ENCODE peak calls at places on chromosome 22, in four cellular contexts. Y is colonic mucosa, S is pancreas, O is heart right ventricle. L is an unnamed sample.
A peak's percentile ranks its signal among the peaks of the same experiment; 100 is the strongest.

GRCh38 chr22:27814993-27815392 is 13.4 kb upstream of the MN1 start:
- DNase-seq in Y (no peak), S (no peak), O (no peak), L (no peak)

GRCh38 chr22:24165673-24166072 is 15.6 kb upstream of the SUSD2 start:
- DNase-seq in Y (no peak), S (no peak), O (no peak), L (no peak)

GRCh38 chr22:49933236-49933921 is 14.9 kb downstream of the CRELD2 start:
- DNase-seq in Y (no peak), S (no peak), O (no peak), L (peak; percentile 88)

GRCh38 chr22:27438271-27438980 is 363.1 kb downstream of the MN1 start:
- DNase-seq in Y (peak; percentile 31), S (peak; percentile 64), O (no peak), L (no peak)

GRCh38 chr22:26436903-26437515 is 7.9 kb downstream of the ASPHD2 start:
- DNase-seq in Y (peak; percentile 81), S (peak; percentile 33), O (no peak), L (no peak)

GRCh38 chr22:48881326-48881980 is 946.2 kb downstream of the BRD1 start:
- DNase-seq in Y (no peak), S (no peak), O (no peak), L (no peak)

GRCh38 chr22:16774911-16775529 is 50.2 kb downstream of the XKR3 start:
- DNase-seq in Y (no peak), S (no peak), O (no peak), L (no peak)

GRCh38 chr22:44337658-44338004 is 24.9 kb upstream of the SHISAL1 start:
- DNase-seq in Y (no peak), S (no peak), O (peak; percentile 36), L (peak; percentile 76)

GRCh38 chr22:24068717-24069116 is 57.6 kb downstream of the CABIN1 start:
- DNase-seq in Y (no peak), S (no peak), O (no peak), L (no peak)

GRCh38 chr22:35517769-35518530 is 22.7 kb upstream of the RASD2 start:
- DNase-seq in Y (peak; percentile 44), S (no peak), O (no peak), L (no peak)

GRCh38 chr22:47793304-47794101 is 1031.1 kb downstream of the TBC1D22A start:
- DNase-seq in Y (no peak), S (no peak), O (no peak), L (peak; percentile 43)

GRCh38 chr22:27790396-27791216 is 10.9 kb downstream of the MN1 start:
- DNase-seq in Y (no peak), S (no peak), O (no peak), L (no peak)

GRCh38 chr22:33666249-33666648 is 254.0 kb downstream of the LARGE1 start:
- DNase-seq in Y (no peak), S (no peak), O (no peak), L (no peak)

GRCh38 chr22:44575344-44576268 is 77.6 kb upstream of the RTL6 start:
- DNase-seq in Y (no peak), S (no peak), O (no peak), L (no peak)

GRCh38 chr22:35593885-35594470 is 23.2 kb downstream of the MB start:
- DNase-seq in Y (no peak), S (no peak), O (no peak), L (no peak)

GRCh38 chr22:30206964-30207363 is 39.6 kb downstream of the LIF start:
- DNase-seq in Y (no peak), S (no peak), O (no peak), L (no peak)

GRCh38 chr22:37499006-37499707 is 13.0 kb upstream of the MFNG start:
- DNase-seq in Y (no peak), S (no peak), O (no peak), L (no peak)

GRCh38 chr22:48099671-48100070 is 1337.2 kb downstream of the TBC1D22A start:
- DNase-seq in Y (no peak), S (no peak), O (no peak), L (no peak)

GRCh38 chr22:34761111-34761510 is 304.8 kb upstream of the ISX start:
- DNase-seq in Y (no peak), S (no peak), O (no peak), L (no peak)

GRCh38 chr22:44540756-44541670 is 43.0 kb upstream of the RTL6 start:
- DNase-seq in Y (no peak), S (no peak), O (no peak), L (no peak)

GRCh38 chr22:44309137-44309536 is 3.6 kb downstream of the SHISAL1 start:
- DNase-seq in Y (peak; percentile 36), S (no peak), O (no peak), L (peak; percentile 83)

GRCh38 chr22:43880743-43881055 is 11.1 kb downstream of the PNPLA5 start:
- DNase-seq in Y (no peak), S (no peak), O (no peak), L (no peak)

GRCh38 chr22:41587347-41587723 is 2.3 kb downstream of the PMM1 start:
- DNase-seq in Y (no peak), S (no peak), O (no peak), L (no peak)

GRCh38 chr22:25362215-25362882 is 142.9 kb downstream of the CRYBB2 start:
- DNase-seq in Y (peak; percentile 75), S (peak; percentile 43), O (peak; percentile 67), L (no peak)

GRCh38 chr22:20953668-20954500 is 13.2 kb upstream of the AIFM3 start:
- DNase-seq in Y (no peak), S (no peak), O (no peak), L (peak; percentile 65)

GRCh38 chr22:37237371-37238268 is 6.4 kb downstream of the RAC2 start:
- DNase-seq in Y (no peak), S (no peak), O (no peak), L (no peak)

GRCh38 chr22:26550498-26551033 is 38.3 kb upstream of the TFIP11 start:
- DNase-seq in Y (no peak), S (peak; percentile 64), O (peak; percentile 67), L (no peak)

GRCh38 chr22:16962501-16962900 is 45.5 kb downstream of the GAB4 start:
- DNase-seq in Y (no peak), S (no peak), O (no peak), L (peak; percentile 50)

GRCh38 chr22:30979932-30980331 is 10.9 kb downstream of the TUG1 start:
- DNase-seq in Y (no peak), S (no peak), O (no peak), L (no peak)

GRCh38 chr22:32612834-32613233 is 138.2 kb downstream of the FBXO7 start:
- DNase-seq in Y (no peak), S (no peak), O (no peak), L (no peak)

GRCh38 chr22:25127274-25127673 is 72.4 kb upstream of the CRYBB3 start:
- DNase-seq in Y (no peak), S (no peak), O (no peak), L (no peak)

GRCh38 chr22:30365891-30366290 is 9.1 kb downstream of the CCDC157 start:
- DNase-seq in Y (no peak), S (no peak), O (no peak), L (no peak)

GRCh38 chr22:17578129-17578754 is 14.9 kb downstream of the SLC25A18 start:
- DNase-seq in Y (no peak), S (peak; percentile 63), O (peak; percentile 50), L (peak; percentile 84)

GRCh38 chr22:28885939-28886338 is 2.6 kb downstream of the ZNRF3 start:
- DNase-seq in Y (peak; percentile 68), S (no peak), O (no peak), L (no peak)

GRCh38 chr22:28891156-28891733 is 7.9 kb downstream of the ZNRF3 start:
- DNase-seq in Y (no peak), S (no peak), O (no peak), L (no peak)

GRCh38 chr22:28884754-28885375 is 1.5 kb downstream of the ZNRF3 start:
- DNase-seq in Y (peak; percentile 41), S (no peak), O (no peak), L (no peak)

GRCh38 chr22:28889625-28890024 is 6.3 kb downstream of the ZNRF3 start:
- DNase-seq in Y (no peak), S (no peak), O (no peak), L (no peak)

GRCh38 chr22:28887725-28888459 is 4.5 kb downstream of the ZNRF3 start:
- DNase-seq in Y (no peak), S (no peak), O (no peak), L (no peak)
- H3K27ac ChIP-seq in Y (no peak overlapping the region), S (no peak overlapping the region), O (no peak overlapping the region), L (no peak overlapping the region)

GRCh38 chr22:39352301-39352867 is 2.6 kb downstream of the SYNGR1 start:
- DNase-seq in Y (no peak), S (no peak), O (no peak), L (no peak)

GRCh38 chr22:39349506-39349966 is 255 bp upstream of the SYNGR1 start:
- DNase-seq in Y (no peak), S (no peak), O (peak; percentile 30), L (no peak)

GRCh38 chr22:39349967-39350802 is at the start of gene SYNGR1:
- DNase-seq in Y (no peak), S (peak; percentile 40), O (peak; percentile 22), L (no peak)

GRCh38 chr22:39351689-39352214 is 2.0 kb downstream of the SYNGR1 start:
- DNase-seq in Y (no peak), S (no peak), O (no peak), L (no peak)

DNA sequence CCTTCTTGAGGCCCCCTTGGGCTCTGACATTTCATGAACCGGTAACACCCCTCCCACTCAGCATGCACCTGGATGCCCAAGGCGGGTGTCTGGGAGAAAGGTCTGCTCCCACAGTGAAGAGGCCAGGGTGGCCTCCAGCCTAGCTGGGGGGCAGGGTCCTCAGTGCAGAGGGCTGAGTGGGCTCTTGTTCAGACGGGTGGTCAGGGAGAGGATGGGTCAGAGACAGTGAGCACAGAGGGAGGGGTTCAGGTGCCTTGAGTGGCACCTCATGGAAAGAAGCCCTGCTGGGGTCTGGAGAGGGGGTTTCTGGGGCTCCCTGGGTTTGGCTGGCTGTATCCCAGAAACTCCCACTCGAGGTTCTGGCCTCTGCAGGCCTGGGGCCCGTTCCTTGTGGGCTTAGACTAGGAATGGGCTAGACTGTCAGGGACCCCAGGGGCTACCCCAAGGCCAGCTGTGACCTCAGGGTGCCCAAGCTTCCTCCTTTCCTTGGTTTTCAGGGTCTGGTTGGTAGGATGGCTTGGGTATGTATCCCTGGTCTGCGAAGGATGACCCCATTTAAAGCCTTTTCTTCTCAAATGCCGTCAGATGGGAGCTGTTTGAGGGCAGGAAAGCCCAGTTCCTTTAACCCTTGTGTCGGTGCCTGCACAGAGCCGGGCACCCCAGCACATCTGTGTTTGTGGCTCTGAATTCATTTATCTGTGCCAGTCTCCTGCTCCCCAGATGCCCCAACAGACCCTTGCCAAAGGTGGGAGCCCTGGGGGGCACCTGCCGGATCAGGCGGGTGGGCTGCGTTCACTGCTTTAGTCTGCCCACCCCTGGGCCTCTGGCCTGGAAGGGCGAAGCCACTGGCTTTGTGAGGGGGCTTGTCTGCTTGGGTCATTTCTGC is 1.3 kb downstream of the SYNGR1 start:
- DNase-seq in Y (no peak), S (no peak), O (no peak), L (no peak)
- H3K4me3 ChIP-seq in Y (peak overlapping the region; percentile 29), S (no peak overlapping the region), O (peak overlapping the region; percentile 81), L (peak overlapping the region; percentile 84)

GRCh38 chr22:46735747-46736608 is 2.1 kb downstream of the CERK start:
- DNase-seq in Y (no peak), S (no peak), O (no peak), L (no peak)
- H3K4me1 ChIP-seq in Y (peaks cover 47% of the 10 kb centered on the region), S (peaks cover 56% of the 10 kb centered on the region), O (peaks cover 80% of the 10 kb centered on the region), L (no peaks in the 10 kb centered on the region)

DNA sequence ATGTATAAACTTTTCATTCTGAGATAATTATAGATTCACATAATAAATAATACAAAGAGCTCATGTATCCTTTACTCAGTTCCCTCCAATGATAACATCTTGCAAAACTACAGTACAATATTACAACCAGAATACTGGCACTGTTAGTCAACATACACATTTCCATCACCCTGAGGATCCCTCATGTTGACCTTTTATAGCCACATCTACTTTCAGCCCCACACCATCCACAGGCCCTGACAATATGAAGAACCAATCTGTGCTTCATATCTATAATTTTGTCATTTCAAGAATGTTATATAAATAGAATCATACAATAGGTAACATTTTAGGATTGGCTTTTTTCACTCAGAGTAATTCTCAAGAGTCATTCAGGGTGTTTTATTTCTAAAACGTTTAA is 115.5 kb downstream of the MRTFA start:
- DNase-seq in Y (no peak), S (no peak), O (no peak), L (no peak)
- H3K27ac ChIP-seq in Y (no peak overlapping the region), S (no peak overlapping the region), O (no peak overlapping the region), L (no peak overlapping the region)

L was measured in right atrium auricular region.